ENCODE peak calls at places on chromosomes 11 and 22, in nine cellular contexts. B is germinal center; J is activated CD4-positive, CD25-positive, alpha-beta regulatory T cell; G is T-helper 17 cell; A is RWPE1; O is kidney; S is mesenteric fat pad; H is stimulated activated CD8-positive, alpha-beta memory T cell treated with anti-CD3 and anti-CD28 coated beads, Interleukin-15, amount 100 ng/mL, for 24 hours; E is suprapubic skin. L is an unnamed sample.
A peak's percentile ranks its signal among the peaks of the same experiment; 100 is the strongest.

GRCh38 chr22:45476814-45477213 is 25.9 kb upstream of the FBLN1 start:
- DNase-seq in A (no peak), G (no peak), O (no peak), H (no peak), S (no peak), J (no peak), B (no peak), E (no peak), L (no peak)

GRCh38 chr11:79546366-79546765 is 105.5 kb upstream of the TENM4 start:
- DNase-seq in J (no peak), A (no peak), G (no peak), H (no peak), B (no peak), S (no peak), O (no peak), E (no peak), L (no peak)

GRCh38 chr11:71488086-71488967 is 35.3 kb downstream of the NADSYN1 start:
- DNase-seq in S (peak; percentile 49), G (no peak), A (peak; percentile 77), O (no peak), J (no peak), B (no peak), E (peak; percentile 48), H (no peak), L (no peak)

GRCh38 chr11:1675536-1676253 is 21.3 kb upstream of the KRTAP5-6 start:
- DNase-seq in J (no peak), G (no peak), B (no peak), E (no peak), O (no peak), H (no peak), A (no peak), S (no peak), L (no peak)

GRCh38 chr11:134574947-134575346 is 162.9 kb upstream of the B3GAT1 start:
- DNase-seq in O (no peak), H (no peak), E (no peak), G (no peak), B (no peak), J (no peak), A (no peak), S (peak; percentile 37), L (no peak)

GRCh38 chr11:46238967-46239800 is 38.3 kb upstream of the CREB3L1 start:
- DNase-seq in S (peak; percentile 97), B (peak; percentile 89), O (peak; percentile 93), J (peak; percentile 65), H (peak; percentile 69), G (peak; percentile 74), A (peak; percentile 83), E (peak; percentile 86), L (no peak)

GRCh38 chr11:77201370-77201769 is 73.3 kb downstream of the MYO7A start:
- DNase-seq in O (no peak), B (no peak), G (no peak), A (no peak), E (peak; percentile 66), J (no peak), S (peak; percentile 82), H (no peak), L (no peak)

GRCh38 chr11:20488352-20488751 is 100.8 kb downstream of the PRMT3 start:
- DNase-seq in E (no peak), B (no peak), O (no peak), A (no peak), G (no peak), H (no peak), J (no peak), S (no peak), L (peak; percentile 87)

GRCh38 chr11:9574806-9575530 is 1.5 kb downstream of the WEE1 start:
- DNase-seq in B (peak; percentile 16), J (no peak), G (no peak), H (no peak), S (peak; percentile 45), A (peak; percentile 62), O (no peak), E (no peak), L (no peak)

GRCh38 chr11:65427691-65428577 is 5.3 kb downstream of the NEAT1 start:
- DNase-seq in E (peak; percentile 78), J (no peak), O (peak; percentile 60), H (no peak), S (peak; percentile 89), B (no peak), A (no peak), G (no peak), L (no peak)

GRCh38 chr22:38796262-38796957 is 2.5 kb upstream of the DNAL4 start:
- DNase-seq in B (no peak), G (no peak), S (no peak), O (no peak), J (no peak), A (no peak), H (no peak), E (no peak), L (no peak)

GRCh38 chr22:19663286-19663815 is 51.0 kb upstream of the SEPTIN5 start:
- DNase-seq in H (no peak), A (no peak), E (peak; percentile 79), G (no peak), S (no peak), O (no peak), J (no peak), B (no peak), L (no peak)

GRCh38 chr11:44625759-44626523 is 60.5 kb downstream of the CD82 start:
- DNase-seq in O (no peak), S (peak; percentile 85), E (peak; percentile 60), G (no peak), B (peak; percentile 1), H (no peak), J (no peak), A (no peak), L (no peak)

GRCh38 chr22:35561796-35562526 is 21.3 kb downstream of the RASD2 start:
- DNase-seq in B (no peak), J (no peak), G (no peak), S (no peak), O (no peak), A (peak; percentile 59), H (no peak), E (no peak), L (no peak)

GRCh38 chr11:85752201-85752889 is 58.6 kb downstream of the SYTL2 start:
- DNase-seq in E (no peak), O (no peak), A (no peak), J (no peak), S (no peak), G (no peak), B (no peak), H (no peak), L (no peak)

GRCh38 chr11:134015541-134015940 is 53.3 kb upstream of the JAM3 start:
- DNase-seq in O (no peak), G (no peak), E (no peak), S (no peak), H (no peak), A (no peak), J (no peak), B (no peak), L (no peak)

GRCh38 chr11:122108192-122108799 is 7.7 kb downstream of the BLID start:
- DNase-seq in G (no peak), J (no peak), O (no peak), E (no peak), B (peak; percentile 5), H (no peak), S (no peak), A (no peak), L (no peak)

GRCh38 chr11:64384981-64385952 is 26.3 kb downstream of the RPS6KA4 start:
- DNase-seq in A (no peak), H (no peak), O (no peak), S (no peak), G (no peak), E (no peak), B (no peak), J (no peak), L (no peak)

GRCh38 chr11:92399702-92400101 is 175.1 kb downstream of the FAT3 start:
- DNase-seq in E (no peak), S (no peak), A (no peak), O (no peak), J (no peak), G (no peak), B (no peak), H (no peak), L (no peak)

GRCh38 chr22:27223317-27224177 is 566.2 kb downstream of the MIAT start:
- DNase-seq in G (no peak), A (no peak), E (no peak), J (no peak), B (no peak), O (no peak), S (no peak), H (no peak), L (no peak)

GRCh38 chr22:45707605-45708004 is 36.0 kb downstream of the ATXN10 start:
- DNase-seq in H (no peak), J (no peak), G (no peak), E (no peak), S (no peak), B (no peak), A (no peak), O (no peak), L (no peak)

GRCh38 chr22:40310081-40310770 is 36.1 kb upstream of the ADSL start:
- DNase-seq in H (no peak), G (no peak), O (no peak), A (no peak), J (no peak), S (no peak), B (no peak), E (no peak), L (no peak)

GRCh38 chr11:14364322-14364721 is 5.3 kb upstream of the RRAS2 start:
- DNase-seq in A (no peak), E (no peak), H (no peak), S (no peak), G (no peak), B (no peak), J (no peak), O (no peak), L (no peak)

GRCh38 chr22:50115693-50116092 is 25.9 kb downstream of the MOV10L1 start:
- DNase-seq in S (no peak), B (no peak), G (no peak), H (no peak), E (peak; percentile 73), O (peak; percentile 85), A (no peak), J (no peak), L (no peak)

GRCh38 chr11:9529333-9529648 is 44.2 kb upstream of the WEE1 start:
- DNase-seq in A (peak; percentile 32), S (no peak), H (no peak), O (no peak), J (no peak), G (no peak), E (no peak), B (no peak), L (no peak)

GRCh38 chr11:61092908-61093763 is 9.2 kb upstream of the CD5 start:
- DNase-seq in A (no peak), S (no peak), G (no peak), B (no peak), O (no peak), E (no peak), H (no peak), J (no peak), L (no peak)

GRCh38 chr22:45284705-45285305 is at the start of gene UPK3A:
- DNase-seq in G (peak; percentile 57), H (peak; percentile 28), O (peak; percentile 88), A (peak; percentile 25), E (no peak), S (no peak), B (peak; percentile 85), J (peak; percentile 39), L (no peak)

GRCh38 chr22:50526849-50527801 is 1.7 kb upstream of the SCO2 start:
- DNase-seq in J (no peak), B (no peak), E (no peak), A (no peak), H (no peak), O (peak; percentile 91), G (no peak), S (no peak), L (no peak)

GRCh38 chr22:38755155-38755910 is 465 bp downstream of the SUN2 start:
- DNase-seq in A (peak; percentile 73), O (peak; percentile 99), J (no peak), S (peak; percentile 99), B (peak; percentile 68), H (no peak), E (peak; percentile 97), G (peak; percentile 47), L (no peak)

GRCh38 chr11:121931121-121931520 is 184.9 kb downstream of the BLID start:
- DNase-seq in J (no peak), E (no peak), B (no peak), S (no peak), O (no peak), H (no peak), A (no peak), G (no peak), L (no peak)

GRCh38 chr22:38132794-38133193 is 22.3 kb upstream of the BAIAP2L2 start:
- DNase-seq in O (peak; percentile 67), S (peak; percentile 87), G (no peak), B (no peak), J (no peak), E (peak; percentile 66), H (no peak), A (no peak), L (no peak)

L was measured in NCI-H1436 treated with DMSO at 0.1 percent for 48 hours.